ENCODE peak calls at places on chromosomes 16 and 17, in nine cellular contexts. E, Y, Q, R, P, S, N, U and M are unnamed samples.
A peak's percentile ranks its signal among the peaks of the same experiment; 100 is the strongest.

GRCh38 chr17:39727556-39727955 is 2.8 kb downstream of the MIEN1 start:
- DNase-seq in Q (no peak), N (no peak), U (no peak), R (no peak), S (no peak), Y (no peak), P (no peak), E (no peak), M (no peak)

GRCh38 chr17:76268991-76269981 is 4.1 kb downstream of the UBALD2 start:
- DNase-seq in P (no peak), E (no peak), U (no peak), Y (no peak), Q (no peak), N (peak; percentile 72), S (no peak), R (no peak), M (no peak)

GRCh38 chr17:6570731-6571465 is 14.5 kb upstream of the PITPNM3 start:
- DNase-seq in E (no peak), U (no peak), N (no peak), P (no peak), Q (no peak), S (peak; percentile 10), R (no peak), Y (no peak), M (no peak)

GRCh38 chr16:29826342-29826695 is 6.1 kb downstream of the MVP start:
- DNase-seq in E (no peak), Q (no peak), S (no peak), R (no peak), N (no peak), Y (no peak), U (no peak), P (no peak), M (no peak)

GRCh38 chr16:76385831-76386230 is 108.6 kb downstream of the CNTNAP4 start:
- DNase-seq in N (no peak), E (no peak), Q (no peak), S (no peak), U (no peak), Y (no peak), R (no peak), P (no peak), M (no peak)

GRCh38 chr17:41456206-41456605 is 11.0 kb downstream of the KRT32 start:
- DNase-seq in N (no peak), Q (no peak), Y (no peak), S (no peak), E (no peak), R (no peak), U (no peak), P (no peak), M (no peak)

GRCh38 chr16:23288209-23288608 is 13.9 kb upstream of the SCNN1B start:
- DNase-seq in P (no peak), U (no peak), S (no peak), R (no peak), N (no peak), Y (no peak), E (no peak), Q (no peak), M (no peak)

GRCh38 chr17:80260791-80261158 is at the start of gene RNF213:
- DNase-seq in S (peak; percentile 68), U (no peak), E (peak; percentile 29), N (peak; percentile 35), Q (no peak), P (peak; percentile 63), Y (peak; percentile 68), R (peak; percentile 56), M (peak; percentile 54)

GRCh38 chr16:64017789-64018188 is 1104.1 kb downstream of the CDH11 start:
- DNase-seq in P (no peak), Y (no peak), Q (no peak), E (no peak), U (no peak), R (no peak), S (no peak), N (no peak), M (no peak)

GRCh38 chr17:1936766-1937165 is 88.4 kb downstream of the RTN4RL1 start:
- DNase-seq in Q (no peak), S (no peak), Y (no peak), P (no peak), R (no peak), E (no peak), N (no peak), U (no peak), M (no peak)

GRCh38 chr17:6072611-6073010 is 2.4 kb downstream of the WSCD1 start:
- DNase-seq in N (no peak), Y (no peak), P (no peak), S (no peak), U (no peak), E (no peak), R (no peak), Q (no peak), M (no peak)

GRCh38 chr16:55042556-55043432 is 112.1 kb downstream of the IRX5 start:
- DNase-seq in Y (no peak), R (no peak), U (no peak), E (no peak), N (no peak), P (no peak), Q (peak; percentile 40), S (no peak), M (no peak)

GRCh38 chr17:38592487-38592886 is 13.3 kb downstream of the SRCIN1 start:
- DNase-seq in R (no peak), P (no peak), U (no peak), Y (no peak), Q (no peak), E (no peak), N (no peak), S (no peak), M (no peak)

GRCh38 chr17:59381716-59382570 is 50.5 kb downstream of the YPEL2 start:
- DNase-seq in Q (peak; percentile 80), N (no peak), U (no peak), Y (peak; percentile 84), E (peak; percentile 67), P (no peak), R (no peak), S (peak; percentile 71), M (no peak)

GRCh38 chr17:42680331-42680808 is 1.3 kb downstream of the CCR10 start:
- DNase-seq in Y (no peak), Q (no peak), N (peak; percentile 61), S (no peak), P (no peak), E (no peak), R (peak; percentile 66), U (no peak), M (no peak)

DNA sequence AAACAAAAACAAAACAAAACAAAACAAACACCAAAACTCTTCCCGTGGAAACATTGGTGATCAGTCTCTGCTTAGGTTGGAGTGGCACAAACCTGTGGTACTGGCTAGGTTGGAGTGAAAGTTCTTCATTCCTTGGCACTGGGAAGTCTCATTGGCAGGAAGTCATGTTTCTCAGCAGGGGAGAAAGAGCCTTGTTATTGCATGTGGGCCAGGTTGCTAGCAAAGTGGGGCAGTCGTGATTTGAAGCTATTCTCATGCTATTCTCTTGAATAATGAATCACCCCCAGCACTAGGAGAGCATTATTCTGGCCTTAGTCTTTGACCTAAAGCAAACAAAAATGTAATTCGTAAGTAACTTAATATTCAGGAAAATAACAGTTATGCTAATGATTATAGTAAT is 24.3 kb upstream of the B4GALNT2 start:
- DNase-seq in P (no peak), Y (peak; percentile 37), Q (no peak), S (peak; percentile 49), U (no peak), N (no peak), E (peak; percentile 52), R (no peak), M (peak; percentile 78)
- H3K27ac ChIP-seq in P (peak overlapping the region; percentile 6), Y (peak overlapping the region; percentile 52), Q (no peak overlapping the region), S (no peak overlapping the region), U (no peak overlapping the region), N (no peak overlapping the region), E (peak overlapping the region; percentile 51), R (no peak overlapping the region), M (peak overlapping the region; percentile 95)

GRCh38 chr16:89096042-89096717 is 2.5 kb downstream of the ACSF3 start:
- DNase-seq in Q (no peak), U (no peak), R (no peak), S (no peak), P (no peak), N (no peak), Y (no peak), E (no peak), M (no peak)
- TF ChIP-seq POLR2A in Q (no peak), U (no peak), R (no peak), S (no peak), P (no peak), N (no peak), Y (no peak), E (no peak), M (no peak)

GRCh38 chr16:75011634-75012307 is 12.9 kb downstream of the ZNRF1 start:
- DNase-seq in U (no peak), S (no peak), E (no peak), N (no peak), Q (no peak), P (no peak), Y (no peak), R (peak; percentile 30), M (no peak)
- H3K4me3 ChIP-seq in U (no peak overlapping the region), S (no peak overlapping the region), E (no peak overlapping the region), N (no peak overlapping the region), Q (no peak overlapping the region), P (no peak overlapping the region), Y (no peak overlapping the region), R (no peak overlapping the region), M (no peak overlapping the region)

DNA sequence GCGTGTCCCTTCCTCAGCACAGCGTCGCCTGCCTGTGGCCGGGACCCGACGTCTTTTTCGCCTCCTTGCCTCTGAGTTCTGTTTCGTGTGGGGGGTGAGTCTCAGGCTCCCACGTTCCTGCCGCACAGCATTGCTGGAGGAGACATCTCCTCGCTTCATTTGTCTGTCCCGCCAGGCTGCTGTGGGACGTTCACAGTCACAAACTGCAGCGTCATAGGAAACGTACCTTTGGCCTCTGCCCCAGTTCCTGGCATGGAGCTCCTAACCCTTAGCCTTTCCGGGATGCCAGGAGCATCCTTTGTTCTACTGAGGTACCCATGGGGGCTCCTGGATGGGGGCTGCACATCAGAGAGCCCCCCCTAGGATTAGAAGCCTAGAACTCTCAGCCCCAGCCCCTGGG is 18.2 kb upstream of the CBFA2T3 start:
- DNase-seq in R (no peak), Y (no peak), U (no peak), S (no peak), N (no peak), E (no peak), Q (no peak), P (no peak), M (no peak)
- H3K27ac ChIP-seq in R (no peak overlapping the region), Y (no peak overlapping the region), U (no peak overlapping the region), S (no peak overlapping the region), N (no peak overlapping the region), E (no peak overlapping the region), Q (no peak overlapping the region), P (no peak overlapping the region), M (no peak overlapping the region)

DNA sequence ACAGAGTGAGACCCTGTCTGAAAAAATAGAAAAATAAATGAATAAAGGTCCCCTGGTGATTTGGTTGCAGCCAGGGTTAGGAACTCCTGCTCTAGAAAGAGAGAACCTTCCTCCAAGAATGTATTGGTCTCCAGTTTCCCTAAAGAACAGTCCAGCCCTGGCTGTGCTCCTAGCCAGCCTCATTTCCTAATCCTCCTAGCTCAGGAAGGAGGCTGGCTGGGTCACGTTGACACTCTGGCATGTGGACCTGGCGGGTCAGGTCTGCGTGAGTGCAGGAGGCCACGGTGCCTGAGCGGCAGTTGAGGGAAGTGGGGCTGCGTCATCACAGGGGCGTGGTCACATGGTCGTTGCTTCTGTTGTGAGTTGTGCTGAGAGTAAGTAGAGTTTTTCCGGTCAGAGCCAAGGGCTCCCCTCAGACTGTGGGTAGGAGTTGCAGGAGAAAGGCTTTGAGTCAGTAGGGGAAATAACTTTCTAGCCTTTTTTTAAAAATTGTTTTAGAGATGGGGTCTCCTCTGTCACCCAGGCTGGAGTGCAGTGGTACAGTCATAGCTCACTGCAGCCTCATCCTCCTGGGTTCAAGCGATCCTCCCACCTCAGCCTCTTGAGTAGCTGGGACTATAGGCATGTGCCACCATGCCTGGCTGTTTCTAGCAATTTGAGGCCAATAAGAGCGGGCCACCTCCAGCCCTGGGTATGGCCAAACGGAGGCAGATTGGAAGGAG is 194.0 kb upstream of the CIBAR2 start:
- DNase-seq in E (peak; percentile 43), U (peak; percentile 85), Y (peak; percentile 83), P (peak; percentile 71), R (peak; percentile 97), S (peak; percentile 93), N (peak; percentile 96), Q (peak; percentile 96), M (peak; percentile 99)
- TF ChIP-seq POLR2A in E (no peak), U (no peak), Y (peak; percentile 37), P (no peak), R (no peak), S (no peak), N (peak; percentile 37), Q (no peak), M (peak; percentile 66)